ENCODE peak calls at places on chromosome 22, in seven cellular contexts. Q is HepG2, S is tibial artery, J is dorsolateral prefrontal cortex, R is neural progenitor cell, L is HL-60, A is mammary epithelial cell. U is an unnamed sample.

GRCh38 chr22:30217698-30218565 is 28.6 kb downstream of the LIF start:
- DNase-seq in L (no peak), S (peak; percentile 82), Q (no peak), A (peak; percentile 37), R (no peak), J (peak; percentile 48), U (no peak)

GRCh38 chr22:39589880-39590279 is 19.3 kb downstream of the CACNA1I start:
- DNase-seq in J (no peak), A (no peak), R (peak; percentile 39), L (no peak), S (no peak), Q (no peak), U (no peak)

GRCh38 chr22:50325444-50326224 is 1.2 kb downstream of the DENND6B start:
- DNase-seq in A (no peak), J (no peak), L (no peak), R (no peak), S (no peak), Q (no peak), U (no peak)

GRCh38 chr22:38211556-38211955 is 9.8 kb downstream of the MAFF start:
- DNase-seq in L (no peak), S (no peak), R (no peak), J (no peak), A (no peak), Q (no peak), U (no peak)

GRCh38 chr22:49124588-49124987 is 703.1 kb downstream of the BRD1 start:
- DNase-seq in L (no peak), Q (peak; percentile 63), R (no peak), A (no peak), J (no peak), S (no peak), U (no peak)

GRCh38 chr22:21951931-21952465 is 650 bp downstream of the PPM1F start:
- DNase-seq in R (peak; percentile 69), A (peak; percentile 44), S (no peak), Q (no peak), J (no peak), L (peak; percentile 28), U (peak; percentile 49)

GRCh38 chr22:26642465-26643367 is 14.7 kb upstream of the MIAT start:
- DNase-seq in S (no peak), J (no peak), R (peak; percentile 54), Q (no peak), A (no peak), L (no peak), U (no peak)

GRCh38 chr22:41557401-41558240 is 3.2 kb upstream of the CSDC2 start:
- DNase-seq in J (peak; percentile 69), S (peak; percentile 91), L (no peak), R (no peak), A (peak; percentile 73), Q (peak; percentile 70), U (no peak)

GRCh38 chr22:19943665-19944026 is 2.0 kb upstream of the TXNRD2 start:
- DNase-seq in S (peak; percentile 61), A (no peak), J (no peak), R (no peak), Q (peak; percentile 61), L (peak; percentile 38), U (no peak)

GRCh38 chr22:30196141-30196866 is 50.3 kb downstream of the LIF start:
- DNase-seq in Q (peak; percentile 84), A (peak; percentile 100), J (no peak), S (peak; percentile 93), L (peak; percentile 83), R (peak; percentile 29), U (no peak)

GRCh38 chr22:37032535-37033460 is 13.3 kb downstream of the MPST start:
- DNase-seq in Q (peak; percentile 100), S (no peak), R (no peak), J (no peak), A (peak; percentile 86), L (peak; percentile 96), U (no peak)

GRCh38 chr22:41603873-41604332 is 14.3 kb upstream of the PMM1 start:
- DNase-seq in S (no peak), A (no peak), J (no peak), Q (no peak), L (no peak), R (no peak), U (no peak)

GRCh38 chr22:36977401-36977861 is 41.8 kb downstream of the TST start:
- DNase-seq in A (no peak), R (peak; percentile 84), L (no peak), Q (peak; percentile 41), J (peak; percentile 57), S (no peak), U (no peak)

GRCh38 chr22:50720861-50721844 is 16.9 kb upstream of the ACR start:
- DNase-seq in L (no peak), S (no peak), R (peak; percentile 42), J (no peak), A (no peak), Q (no peak), U (no peak)

GRCh38 chr22:37525073-37525745 is 6.0 kb upstream of the CARD10 start:
- DNase-seq in A (peak; percentile 94), S (no peak), L (no peak), R (no peak), J (no peak), Q (no peak), U (no peak)

GRCh38 chr22:20020533-20021195 is at the start of gene TANGO2:
- DNase-seq in L (peak; percentile 84), A (peak; percentile 89), J (peak; percentile 98), S (peak; percentile 96), R (peak; percentile 98), Q (peak; percentile 74), U (peak; percentile 42)

GRCh38 chr22:19576460-19577421 is 52.5 kb upstream of the CLDN5 start:
- DNase-seq in Q (no peak), R (peak; percentile 27), A (peak; percentile 83), L (peak; percentile 94), J (no peak), S (no peak), U (no peak)

GRCh38 chr22:38657248-38657909 is 941 bp downstream of the CBY1 start:
- DNase-seq in S (no peak), A (peak; percentile 59), L (no peak), Q (peak; percentile 13), R (peak; percentile 32), J (no peak), U (no peak)

GRCh38 chr22:39519681-39520053 is 695 bp upstream of the ATF4 start:
- DNase-seq in Q (peak; percentile 58), S (peak; percentile 80), J (peak; percentile 72), A (peak; percentile 64), R (peak; percentile 86), L (no peak), U (no peak)

GRCh38 chr22:37932821-37933578 is 20.4 kb downstream of the C22orf23 start:
- DNase-seq in L (no peak), S (peak; percentile 75), A (peak; percentile 24), R (no peak), J (no peak), Q (no peak), U (no peak)

GRCh38 chr22:33057363-33057995 is 702 bp downstream of the SYN3 start:
- DNase-seq in R (peak; percentile 30), Q (no peak), A (no peak), L (no peak), J (no peak), S (no peak), U (no peak)

DNA sequence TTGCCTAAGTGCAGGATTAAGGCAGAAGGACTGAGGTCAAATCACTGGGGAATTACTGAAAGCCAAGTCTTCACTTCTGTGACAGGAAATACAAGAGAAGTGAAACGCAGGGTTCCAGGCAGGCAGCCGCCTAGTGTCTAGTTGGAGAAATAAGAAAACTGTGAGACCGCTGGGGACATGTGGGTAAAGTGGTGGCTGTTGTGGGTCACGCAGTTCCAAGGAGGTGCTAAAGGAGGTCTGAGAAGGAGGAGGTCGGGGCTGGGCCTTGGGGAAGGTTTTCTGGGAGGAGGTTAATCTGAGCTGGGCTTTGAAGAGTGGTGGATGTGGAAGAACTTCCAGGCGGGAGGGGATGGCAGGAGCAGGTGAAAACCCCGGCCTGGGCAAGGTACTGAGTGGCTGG is 11.2 kb downstream of the MCM5 start:
- DNase-seq in J (no peak), A (no peak), S (no peak), L (no peak), Q (no peak), R (no peak), U (no peak)
- TF ChIP-seq CTCF in J (no peak), A (no peak), S (no peak), L (no peak), Q (no peak), R (no peak), U (no peak)

DNA sequence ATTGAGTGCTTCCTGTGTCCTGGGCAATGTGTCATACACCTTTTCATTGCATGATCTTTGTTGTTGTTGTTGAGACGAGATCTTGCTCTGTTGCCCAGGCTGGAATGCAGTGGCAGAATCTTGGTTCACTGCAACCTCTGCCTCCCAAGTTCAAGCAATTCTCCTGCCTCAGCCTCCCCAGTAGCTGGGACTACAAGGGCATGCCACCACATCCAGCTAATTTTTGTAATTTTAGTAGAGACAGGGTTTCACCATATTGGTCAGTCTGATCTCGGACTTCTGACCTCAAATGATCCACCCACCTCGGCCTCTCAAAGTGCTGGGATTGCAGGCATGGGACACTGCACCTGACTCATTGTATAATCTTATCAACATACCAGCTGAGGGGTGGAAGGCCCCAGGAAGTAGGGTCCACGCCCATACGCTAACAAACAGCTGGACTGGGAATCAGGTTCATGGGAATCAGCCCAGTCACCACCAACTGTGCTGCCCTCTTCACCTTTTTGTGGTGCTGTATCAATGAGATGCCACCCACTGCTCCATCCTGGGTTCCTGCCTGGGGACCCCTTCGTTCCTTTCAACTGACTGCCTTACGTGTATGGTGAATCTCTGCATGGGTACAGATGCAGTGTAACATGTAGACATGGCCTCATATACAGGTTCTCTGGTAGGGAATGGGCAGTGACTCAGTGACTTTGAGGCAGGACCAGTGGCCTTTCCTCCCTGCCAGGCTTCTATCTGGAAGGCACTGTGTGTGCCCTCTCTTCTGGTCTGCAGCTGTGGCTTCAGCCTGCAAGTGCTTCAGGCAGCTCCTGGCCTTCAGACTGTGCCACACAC is 32.6 kb upstream of the YWHAH start:
- DNase-seq in J (no peak), S (no peak), A (no peak), L (no peak), R (no peak), Q (peak; percentile 93), U (no peak)
- H3K4me3 ChIP-seq in J (no peak overlapping the region), S (no peak overlapping the region), A (no peak overlapping the region), L (no peak overlapping the region), R (no peak overlapping the region), Q (no peak overlapping the region), U (no peak overlapping the region)

GRCh38 chr22:28600546-28601143 is 79.0 kb downstream of the TTC28 start:
- DNase-seq in A (peak; percentile 24), J (no peak), S (no peak), L (peak; percentile 29), R (peak; percentile 59), Q (peak; percentile 53), U (peak; percentile 31)
- TF ChIP-seq CTCF in A (peak; percentile 46), J (peak; percentile 88), S (peak; percentile 68), L (no peak), R (peak; percentile 69), Q (peak; percentile 68), U (peak; percentile 35)

DNA sequence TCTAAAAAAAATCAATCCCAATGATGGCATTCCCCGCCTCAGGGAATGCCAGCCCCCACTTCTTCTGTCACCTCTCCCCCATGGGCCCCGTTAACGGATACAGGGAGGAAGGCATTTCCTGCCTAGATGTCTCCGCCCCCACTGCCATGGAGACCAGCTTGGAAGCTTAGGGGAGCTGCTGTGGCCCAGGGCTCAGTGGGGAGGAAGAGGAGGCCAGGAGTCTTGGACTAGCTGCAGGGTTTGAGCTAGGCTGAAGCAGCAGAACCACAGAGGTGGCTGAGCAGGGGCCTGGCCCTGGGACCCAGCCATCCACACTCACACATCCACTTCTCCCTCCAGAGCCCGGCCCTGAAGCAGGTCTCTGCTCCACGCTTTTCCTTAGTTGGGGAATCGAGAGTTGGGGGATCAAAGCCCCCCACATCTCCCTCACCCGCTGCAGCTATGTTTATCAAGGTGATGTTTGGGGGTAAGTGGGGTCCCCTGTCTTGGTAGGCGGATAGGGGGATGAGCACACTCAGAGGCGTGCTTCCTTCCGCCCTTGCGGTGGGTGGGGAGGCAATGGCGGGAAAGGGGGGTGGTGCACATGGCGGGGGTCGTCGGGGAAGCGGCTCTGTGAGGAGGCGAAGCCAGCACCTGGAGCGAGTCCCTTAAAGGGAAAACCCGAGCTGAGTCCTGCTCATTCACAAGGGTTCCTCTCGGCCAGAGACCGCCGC is at the start of gene C22orf15:
- DNase-seq in L (no peak), A (no peak), J (no peak), S (no peak), Q (no peak), R (peak; percentile 48), U (no peak)
- H3K4me3 ChIP-seq in L (no peak within 1 kb of the TSS), A (no peak within 1 kb of the TSS), J (no peak within 1 kb of the TSS), S (peak within 1 kb of the TSS; percentile 22), Q (no peak within 1 kb of the TSS), R (no peak within 1 kb of the TSS), U (no peak within 1 kb of the TSS)